ENCODE peak calls at places on chromosomes 16 and 17, in ten cellular contexts. Y is NCI-H187; I is A549; T is left ventricle myocardium inferior; Z is NCI-H2171; K is activated effector memory CD4-positive, alpha-beta T cell treated with Interleukin-2 at 50 U/mL for 16 hours; P is kidney tubule cell; S is ascending aorta; W is C1 segment of cervical spinal cord; V is coronary artery. J is an unnamed sample.

GRCh38 chr17:69961488-69962145 is 113.4 kb upstream of the KCNJ16 start:
- DNase-seq in Y (no peak), I (peak), T (no peak), Z (no peak), K (no peak), P (no peak), S (no peak), W (no peak), V (no peak), J (no peak)

GRCh38 chr16:48008011-48008410 is 147.8 kb downstream of the ABCC12 start:
- DNase-seq in Y (no peak), I (no peak), T (no peak), Z (no peak), K (no peak), P (peak), S (no peak), W (no peak), V (no peak), J (no peak)

GRCh38 chr16:11556945-11557720 is 29.6 kb downstream of the LITAF start:
- DNase-seq in Y (no peak), I (no peak), T (no peak), Z (no peak), K (no peak), P (no peak), S (no peak), W (no peak), V (no peak), J (no peak)

GRCh38 chr17:81429353-81429774 is 34.1 kb downstream of the BAHCC1 start:
- DNase-seq in Y (no peak), I (peak), T (peak), Z (peak), K (no peak), P (peak), S (peak), W (peak), V (peak), J (peak)

GRCh38 chr17:8720596-8720995 is 24.0 kb downstream of the CCDC42 start:
- DNase-seq in Y (no peak), I (no peak), T (no peak), Z (no peak), K (no peak), P (no peak), S (no peak), W (no peak), V (no peak), J (no peak)

GRCh38 chr17:79027274-79027924 is 3.4 kb downstream of the C1QTNF1 start:
- DNase-seq in Y (peak), I (no peak), T (no peak), Z (no peak), K (no peak), P (peak), S (peak), W (no peak), V (peak), J (peak)

GRCh38 chr17:57755479-57756070 is 10.5 kb upstream of the CCDC182 start:
- DNase-seq in Y (no peak), I (no peak), T (no peak), Z (no peak), K (no peak), P (no peak), S (no peak), W (no peak), V (no peak), J (no peak)

GRCh38 chr17:56694825-56695224 is 101.3 kb downstream of the NOG start:
- DNase-seq in Y (no peak), I (no peak), T (no peak), Z (no peak), K (no peak), P (no peak), S (no peak), W (no peak), V (no peak), J (no peak)

GRCh38 chr17:55546481-55546880 is 35.2 kb upstream of the SMIM36 start:
- DNase-seq in Y (no peak), I (no peak), T (no peak), Z (no peak), K (no peak), P (no peak), S (no peak), W (no peak), V (no peak), J (no peak)

GRCh38 chr16:22206847-22207714 is 1.0 kb downstream of the EEF2K start:
- DNase-seq in Y (no peak), I (peak), T (peak), Z (peak), K (peak), P (peak), S (peak), W (peak), V (peak), J (peak)

GRCh38 chr17:43784628-43785101 is 4.4 kb downstream of the CFAP97D1 start:
- DNase-seq in Y (no peak), I (no peak), T (no peak), Z (no peak), K (no peak), P (peak), S (no peak), W (peak), V (no peak), J (peak)

GRCh38 chr17:27530791-27531391 is 74.6 kb downstream of the KSR1 start:
- DNase-seq in Y (no peak), I (no peak), T (no peak), Z (no peak), K (no peak), P (no peak), S (peak), W (no peak), V (peak), J (no peak)

GRCh38 chr16:678858-679807 is 1.1 kb upstream of the STUB1 start:
- DNase-seq in Y (peak), I (no peak), T (peak), Z (peak), K (no peak), P (peak), S (peak), W (no peak), V (no peak), J (peak)

GRCh38 chr17:75756451-75757085 is 8.4 kb downstream of the GALK1 start:
- DNase-seq in Y (no peak), I (no peak), T (no peak), Z (no peak), K (no peak), P (no peak), S (no peak), W (no peak), V (no peak), J (no peak)

GRCh38 chr17:44466339-44466738 is 36.9 kb downstream of the GPATCH8 start:
- DNase-seq in Y (no peak), I (no peak), T (no peak), Z (no peak), K (no peak), P (no peak), S (no peak), W (no peak), V (no peak), J (no peak)

GRCh38 chr16:11233727-11234376 is 22.2 kb downstream of the SOCS1 start:
- DNase-seq in Y (no peak), I (no peak), T (no peak), Z (no peak), K (peak), P (no peak), S (no peak), W (no peak), V (no peak), J (peak)

GRCh38 chr16:23207485-23207884 is 24.9 kb downstream of the SCNN1G start:
- DNase-seq in Y (peak), I (no peak), T (no peak), Z (no peak), K (no peak), P (no peak), S (no peak), W (no peak), V (no peak), J (no peak)

GRCh38 chr17:79789943-79790804 is 6.7 kb downstream of the CBX8 start:
- DNase-seq in Y (no peak), I (peak), T (no peak), Z (no peak), K (no peak), P (peak), S (no peak), W (no peak), V (no peak), J (peak)

GRCh38 chr16:30937692-30938091 is 11.2 kb upstream of the ORAI3 start:
- DNase-seq in Y (no peak), I (no peak), T (no peak), Z (no peak), K (no peak), P (no peak), S (no peak), W (no peak), V (no peak), J (no peak)

GRCh38 chr17:77111916-77112315 is 28.9 kb upstream of the SEC14L1 start:
- DNase-seq in Y (no peak), I (no peak), T (no peak), Z (no peak), K (no peak), P (no peak), S (no peak), W (no peak), V (no peak), J (no peak)

GRCh38 chr17:14461131-14461530 is 160.2 kb downstream of the HS3ST3B1 start:
- DNase-seq in Y (no peak), I (no peak), T (no peak), Z (no peak), K (no peak), P (no peak), S (no peak), W (no peak), V (no peak), J (no peak)

GRCh38 chr17:7173687-7174602 is 5.2 kb downstream of the ASGR1 start:
- DNase-seq in Y (no peak), I (no peak), T (peak), Z (no peak), K (peak), P (peak), S (no peak), W (peak), V (no peak), J (no peak)

GRCh38 chr16:49112754-49113153 is 168.9 kb downstream of the CBLN1 start:
- DNase-seq in Y (no peak), I (no peak), T (peak), Z (no peak), K (no peak), P (no peak), S (no peak), W (no peak), V (no peak), J (no peak)

GRCh38 chr17:69525920-69526841 is 111.7 kb downstream of the MAP2K6 start:
- DNase-seq in Y (peak), I (peak), T (peak), Z (peak), K (no peak), P (peak), S (peak), W (peak), V (no peak), J (peak)

GRCh38 chr16:2467301-2468141 is 3.6 kb upstream of the NTN3 start:
- DNase-seq in Y (peak), I (peak), T (peak), Z (peak), K (no peak), P (peak), S (peak), W (no peak), V (no peak), J (peak)

GRCh38 chr17:72416905-72417304 is 296.1 kb downstream of the SOX9 start:
- DNase-seq in Y (no peak), I (no peak), T (no peak), Z (no peak), K (no peak), P (no peak), S (no peak), W (no peak), V (no peak), J (no peak)

GRCh38 chr16:12971216-12971615 is 69.8 kb downstream of the SHISA9 start:
- DNase-seq in Y (peak), I (peak), T (no peak), Z (peak), K (no peak), P (peak), S (no peak), W (peak), V (no peak), J (peak)

GRCh38 chr17:44591223-44591622 is 33.9 kb downstream of the FZD2 start:
- DNase-seq in Y (no peak), I (no peak), T (no peak), Z (peak), K (no peak), P (no peak), S (no peak), W (no peak), V (no peak), J (no peak)

GRCh38 chr17:58327363-58328194 is 1.0 kb downstream of the TSPOAP1 start:
- DNase-seq in Y (no peak), I (no peak), T (no peak), Z (no peak), K (no peak), P (no peak), S (no peak), W (no peak), V (no peak), J (no peak)

GRCh38 chr17:1031711-1032110 is 34.8 kb downstream of the TIMM22 start:
- DNase-seq in Y (no peak), I (no peak), T (peak), Z (no peak), K (no peak), P (no peak), S (peak), W (no peak), V (no peak), J (no peak)

GRCh38 chr16:47705268-47705667 is 244.1 kb downstream of the PHKB start:
- DNase-seq in Y (no peak), I (no peak), T (no peak), Z (no peak), K (no peak), P (no peak), S (no peak), W (no peak), V (no peak), J (peak)

GRCh38 chr16:78005881-78006280 is 16.5 kb upstream of the CLEC3A start:
- DNase-seq in Y (no peak), I (peak), T (no peak), Z (no peak), K (no peak), P (no peak), S (no peak), W (no peak), V (no peak), J (peak)

GRCh38 chr17:64459284-64459747 is 10.4 kb downstream of the MILR1 start:
- DNase-seq in Y (no peak), I (no peak), T (no peak), Z (no peak), K (no peak), P (peak), S (no peak), W (no peak), V (no peak), J (peak)

GRCh38 chr17:41340934-41341861 is 9.4 kb downstream of the KRT33A start:
- DNase-seq in Y (no peak), I (no peak), T (no peak), Z (no peak), K (peak), P (no peak), S (no peak), W (no peak), V (no peak), J (no peak)

GRCh38 chr16:818592-818991 is 18.1 kb upstream of the GNG13 start:
- DNase-seq in Y (no peak), I (no peak), T (no peak), Z (no peak), K (no peak), P (no peak), S (no peak), W (no peak), V (no peak), J (no peak)

GRCh38 chr17:49890077-49890821 is 42.4 kb upstream of the TAC4 start:
- DNase-seq in Y (no peak), I (no peak), T (peak), Z (no peak), K (no peak), P (no peak), S (no peak), W (no peak), V (no peak), J (no peak)

GRCh38 chr17:40319651-40320550 is 10.9 kb downstream of the RARA start:
- DNase-seq in Y (no peak), I (no peak), T (peak), Z (no peak), K (peak), P (no peak), S (peak), W (no peak), V (peak), J (peak)

GRCh38 chr16:65333298-65333697 is 211.4 kb upstream of the CDH11 start:
- DNase-seq in Y (no peak), I (no peak), T (no peak), Z (no peak), K (no peak), P (no peak), S (no peak), W (no peak), V (no peak), J (no peak)

J was measured in Daoy.